ENCODE peak calls at places on chromosomes 12 and 14, in five cellular contexts. X is endothelial cell of umbilical vein, U is dorsolateral prefrontal cortex, R is A549, M is GM23338. B is an unnamed sample.

GRCh38 chr12:124453419-124454351 is 113.7 kb downstream of the NCOR2 start:
- DNase-seq in X (peak), U (peak), R (peak), M (no peak), B (peak)

GRCh38 chr12:40002178-40003169 is 103.4 kb downstream of the SLC2A13 start:
- DNase-seq in X (no peak), U (no peak), R (peak), M (no peak), B (no peak)

GRCh38 chr14:56995010-56995409 is 184.7 kb upstream of the OTX2 start:
- DNase-seq in X (no peak), U (no peak), R (no peak), M (no peak), B (no peak)

GRCh38 chr14:55699131-55700057 is 119.4 kb downstream of the KTN1 start:
- DNase-seq in X (peak), U (no peak), R (peak), M (peak), B (no peak)

GRCh38 chr12:124856132-124856841 is 7.4 kb downstream of the SCARB1 start:
- DNase-seq in X (peak), U (no peak), R (no peak), M (peak), B (no peak)

GRCh38 chr12:74401966-74402365 is 135.7 kb upstream of the ATXN7L3B start:
- DNase-seq in X (no peak), U (no peak), R (peak), M (no peak), B (no peak)

GRCh38 chr12:53963434-53964314 is 9.0 kb downstream of the HOXC12 start:
- DNase-seq in X (no peak), U (no peak), R (no peak), M (no peak), B (no peak)

GRCh38 chr12:118606690-118607089 is 230.3 kb downstream of the SUDS3 start:
- DNase-seq in X (no peak), U (no peak), R (no peak), M (no peak), B (no peak)

GRCh38 chr12:57524814-57525614 is 2.4 kb downstream of the MBD6 start:
- DNase-seq in X (no peak), U (no peak), R (no peak), M (no peak), B (no peak)

GRCh38 chr12:124082012-124082411 is 109.0 kb downstream of the ZNF664 start:
- DNase-seq in X (no peak), U (no peak), R (no peak), M (no peak), B (no peak)

GRCh38 chr12:50174971-50175715 is 8.0 kb upstream of the CERS5 start:
- DNase-seq in X (peak), U (no peak), R (peak), M (peak), B (no peak)

GRCh38 chr12:15163001-15163400 is 58.2 kb downstream of the RERG start:
- DNase-seq in X (no peak), U (no peak), R (no peak), M (no peak), B (no peak)

GRCh38 chr12:95988506-95989275 is 7.5 kb downstream of the HAL start:
- DNase-seq in X (no peak), U (no peak), R (no peak), M (no peak), B (no peak)

GRCh38 chr12:24738436-24738835 is 210.5 kb downstream of the BCAT1 start:
- DNase-seq in X (no peak), U (no peak), R (no peak), M (no peak), B (no peak)

GRCh38 chr12:26771861-26772260 is 61.1 kb downstream of the ITPR2 start:
- DNase-seq in X (no peak), U (no peak), R (no peak), M (no peak), B (no peak)

GRCh38 chr12:3267690-3268089 is 190.5 kb downstream of the TSPAN9 start:
- DNase-seq in X (no peak), U (no peak), R (no peak), M (no peak), B (no peak)

GRCh38 chr14:89226789-89227489 is 190.1 kb downstream of the FOXN3 start:
- DNase-seq in X (no peak), U (no peak), R (no peak), M (no peak), B (no peak)

GRCh38 chr12:55829967-55830600 is 697 bp upstream of the DNAJC14 start:
- DNase-seq in X (peak), U (peak), R (peak), M (peak), B (peak)

GRCh38 chr12:6236641-6236940 is 36.4 kb downstream of the CD9 start:
- DNase-seq in X (no peak), U (no peak), R (no peak), M (no peak), B (peak)

GRCh38 chr12:51348116-51348515 is 1.6 kb upstream of the CELA1 start:
- DNase-seq in X (no peak), U (no peak), R (no peak), M (no peak), B (no peak)

GRCh38 chr12:47458273-47458672 is 247.6 kb downstream of the RPAP3 start:
- DNase-seq in X (no peak), U (no peak), R (peak), M (no peak), B (no peak)

GRCh38 chr12:57235012-57235727 is 5.7 kb downstream of the SHMT2 start:
- DNase-seq in X (peak), U (no peak), R (no peak), M (peak), B (no peak)

GRCh38 chr12:3511760-3512159 is 20.8 kb downstream of the PRMT8 start:
- DNase-seq in X (no peak), U (no peak), R (no peak), M (no peak), B (no peak)

GRCh38 chr14:52032196-52032865 is 36.5 kb downstream of the NID2 start:
- DNase-seq in X (no peak), U (no peak), R (no peak), M (no peak), B (no peak)

GRCh38 chr12:13573698-13574321 is 377.3 kb downstream of the EMP1 start:
- DNase-seq in X (no peak), U (no peak), R (peak), M (no peak), B (no peak)

GRCh38 chr14:81172881-81173280 is 47.9 kb downstream of the GTF2A1 start:
- DNase-seq in X (no peak), U (no peak), R (no peak), M (no peak), B (no peak)

GRCh38 chr14:34067587-34067986 is 116.7 kb upstream of the EGLN3 start:
- DNase-seq in X (no peak), U (no peak), R (no peak), M (no peak), B (no peak)

GRCh38 chr14:31395572-31396205 is 24.7 kb downstream of the HEATR5A start:
- DNase-seq in X (no peak), U (no peak), R (no peak), M (no peak), B (no peak)
- H3K27ac ChIP-seq in X (no peak), U (no peak), R (no peak), M (no peak), B (no peak)

GRCh38 chr14:54446201-54446693 is 5.1 kb upstream of the CNIH1 start:
- DNase-seq in X (no peak), U (peak), R (no peak), M (no peak), B (no peak)
- TF ChIP-seq CTCF in X (no peak), U (no peak), R (no peak), M (no peak), B (no peak)

DNA sequence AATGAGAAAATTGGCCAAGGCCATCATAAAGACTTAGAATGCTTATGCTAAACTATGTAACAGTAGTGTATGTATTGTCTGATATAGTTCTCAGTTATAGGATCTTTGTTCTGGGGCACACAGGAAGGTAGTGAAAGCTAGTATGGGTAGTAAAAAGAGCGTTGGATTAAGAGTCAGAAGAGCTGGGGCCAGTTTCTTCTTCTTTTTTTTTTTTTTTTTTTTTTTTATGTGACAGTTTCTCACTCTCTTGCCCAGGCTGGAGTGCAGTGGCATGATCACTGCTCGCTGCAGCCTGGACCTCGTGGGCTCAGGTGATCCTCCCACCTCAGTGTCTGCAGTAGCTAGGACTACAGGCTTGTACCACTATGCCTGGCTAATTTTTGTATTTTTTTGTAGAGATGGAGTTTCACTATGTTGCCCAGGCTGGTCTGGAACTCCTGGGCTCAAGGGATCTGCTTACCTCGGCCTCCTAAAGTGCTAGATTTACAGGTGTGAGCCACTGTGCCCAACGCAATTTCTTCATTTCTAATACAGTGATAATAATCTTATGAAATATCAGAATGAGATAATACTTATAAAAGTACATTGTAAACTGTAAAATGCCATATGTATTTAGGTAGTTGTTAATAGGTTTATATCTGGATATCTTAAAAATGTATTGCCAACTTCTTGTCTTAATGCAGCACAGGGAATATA is 7.4 kb downstream of the MDM2 start:
- DNase-seq in X (no peak), U (no peak), R (no peak), M (no peak), B (no peak)
- H3K27ac ChIP-seq in X (no peak), U (no peak), R (no peak), M (no peak), B (no peak)

GRCh38 chr14:100900837-100901390 is 2.6 kb downstream of the RTL1 start:
- DNase-seq in X (peak), U (peak), R (peak), M (peak), B (no peak)
- TF ChIP-seq CTCF in X (peak), U (peak), R (peak), M (peak), B (no peak)

GRCh38 chr14:50944647-50945413 is 547 bp upstream of the PYGL start:
- DNase-seq in X (peak), U (no peak), R (peak), M (no peak), B (peak)
- H3K27ac ChIP-seq in X (no peak), U (no peak), R (peak), M (peak), B (peak)

DNA sequence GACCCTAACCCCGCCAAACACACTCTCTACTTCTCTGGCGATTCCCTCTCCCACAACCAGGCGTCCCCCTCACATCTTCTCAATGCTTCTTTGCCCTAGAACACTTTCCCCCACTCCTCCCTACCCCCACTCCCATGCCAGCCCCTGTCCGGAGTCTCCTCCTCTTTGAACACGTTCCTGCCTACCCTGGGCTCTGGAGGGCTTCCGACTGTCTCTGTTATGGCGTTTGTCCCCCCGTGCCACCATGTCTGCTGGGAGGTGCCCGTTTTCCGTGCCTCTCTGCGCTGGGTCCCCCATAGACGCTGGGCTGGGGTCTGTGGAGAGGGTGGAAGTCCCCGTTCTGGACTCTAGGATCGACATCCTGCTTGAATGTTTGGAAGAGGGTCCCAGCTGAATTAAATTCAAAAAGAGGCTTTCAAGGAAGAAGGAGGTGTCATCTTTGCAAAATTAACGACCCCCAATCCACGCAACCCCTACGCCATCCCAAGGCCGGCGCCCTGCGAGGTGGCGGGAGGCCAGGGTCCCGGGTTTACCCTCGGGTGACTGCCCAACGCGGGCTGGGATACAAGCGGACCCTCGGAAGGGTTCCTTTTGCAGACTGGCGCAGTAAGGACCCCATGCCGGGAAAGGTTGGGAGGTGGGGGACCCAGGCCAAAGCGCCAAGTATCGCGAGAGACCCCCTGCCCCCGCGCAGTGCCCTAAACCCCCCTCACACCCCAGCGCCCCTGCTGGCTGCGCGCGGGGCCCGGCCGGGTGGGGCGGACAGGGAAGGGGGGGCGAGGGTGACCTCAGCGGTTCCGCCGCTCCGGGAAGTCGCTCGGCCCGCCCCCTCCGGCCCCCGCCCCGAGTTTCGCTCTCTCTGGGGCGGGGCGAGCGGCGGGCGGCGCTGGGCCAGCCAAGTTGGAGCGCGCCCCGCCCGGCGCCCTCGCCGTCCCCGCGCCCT is 973 bp upstream of the ZBTB42 start:
- DNase-seq in X (peak), U (no peak), R (peak), M (peak), B (peak)
- TF ChIP-seq CTCF in X (peak), U (no peak), R (peak), M (peak), B (peak)

DNA sequence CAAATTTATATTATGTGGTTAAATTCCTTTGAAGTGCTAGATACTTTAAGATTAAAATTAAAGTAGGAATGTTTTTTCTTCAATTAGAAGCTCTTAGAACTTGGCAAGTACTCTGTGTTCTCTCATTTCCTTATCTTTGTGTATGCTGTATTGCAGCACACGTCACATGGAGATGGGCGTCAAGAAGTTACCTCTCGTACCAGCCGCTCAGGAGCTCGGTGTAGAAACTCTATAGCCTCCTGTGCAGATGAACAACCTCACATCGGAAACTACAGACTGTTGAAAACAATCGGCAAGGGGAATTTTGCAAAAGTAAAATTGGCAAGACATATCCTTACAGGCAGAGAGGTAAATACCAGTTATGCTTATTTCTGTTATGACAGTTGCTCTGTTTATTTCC is 19.7 kb downstream of the MARK3 start:
- DNase-seq in X (peak), U (no peak), R (no peak), M (no peak), B (no peak)
- H3K27ac ChIP-seq in X (no peak), U (peak), R (no peak), M (no peak), B (peak)

B was measured in upper lobe of right lung.